ENCODE peak calls at places on chromosomes 3 and 15, in six cellular contexts. B is heart left ventricle, C is cardiac fibroblast, M is tibial nerve, K is activated B cell treated with CpG ODN at 0.5 μM for 24 hours, I is WTC11. G is an unnamed sample.

GRCh38 chr3:12503126-12503952 is 19.1 kb downstream of the TSEN2 start:
- DNase-seq in B (no peak), C (no peak), M (no peak), K (no peak), I (no peak), G (peak; percentile 71)

GRCh38 chr3:63864008-63864871 is 573 bp downstream of the ATXN7 start:
- DNase-seq in B (peak; percentile 52), C (peak; percentile 20), M (no peak), K (peak; percentile 53), I (peak; percentile 29), G (no peak)

GRCh38 chr3:9224490-9224889 is 25.0 kb downstream of the SRGAP3 start:
- DNase-seq in B (no peak), C (peak; percentile 19), M (no peak), K (no peak), I (no peak), G (no peak)

GRCh38 chr15:63107895-63108546 is 13.6 kb upstream of the LACTB start:
- DNase-seq in B (peak; percentile 34), C (peak; percentile 100), M (peak; percentile 27), K (no peak), I (no peak), G (no peak)

GRCh38 chr3:73719413-73719831 is 94.7 kb upstream of the PDZRN3 start:
- DNase-seq in B (no peak), C (peak; percentile 64), M (no peak), K (no peak), I (no peak), G (no peak)

GRCh38 chr3:165788531-165788930 is 48.7 kb downstream of the BCHE start:
- DNase-seq in B (no peak), C (no peak), M (no peak), K (no peak), I (no peak), G (no peak)

GRCh38 chr3:69746119-69746518 is 6.9 kb downstream of the MITF start:
- DNase-seq in B (no peak), C (peak; percentile 33), M (no peak), K (no peak), I (no peak), G (no peak)

GRCh38 chr3:159253860-159254259 is 452.0 kb downstream of the MFSD1 start:
- DNase-seq in B (no peak), C (no peak), M (no peak), K (no peak), I (no peak), G (no peak)

GRCh38 chr3:45929042-45929679 is 14.1 kb upstream of the CXCR6 start:
- DNase-seq in B (no peak), C (peak; percentile 36), M (no peak), K (peak; percentile 54), I (peak; percentile 60), G (no peak)

GRCh38 chr3:135885885-135886284 is 79.6 kb upstream of the PPP2R3A start:
- DNase-seq in B (no peak), C (no peak), M (no peak), K (no peak), I (no peak), G (no peak)

GRCh38 chr3:56251343-56251945 is 216.8 kb downstream of the ERC2 start:
- DNase-seq in B (no peak), C (peak; percentile 75), M (no peak), K (no peak), I (peak; percentile 25), G (no peak)

GRCh38 chr3:185851046-185851445 is 26.2 kb upstream of the IGF2BP2 start:
- DNase-seq in B (no peak), C (no peak), M (no peak), K (no peak), I (no peak), G (no peak)

GRCh38 chr15:71115567-71116351 is 488 bp downstream of the THSD4 start:
- DNase-seq in B (peak; percentile 44), C (peak; percentile 62), M (no peak), K (no peak), I (peak; percentile 53), G (no peak)
- TF ChIP-seq CTCF in B (peak; percentile 20), C (no peak), M (no peak), K (no peak), I (no peak), G (no peak)

GRCh38 chr3:118833075-118833474 is 201.6 kb downstream of the IGSF11 start:
- DNase-seq in B (no peak), C (no peak), M (no peak), K (no peak), I (no peak), G (no peak)

GRCh38 chr3:118828351-118828750 is 206.3 kb downstream of the IGSF11 start:
- DNase-seq in B (no peak), C (no peak), M (no peak), K (no peak), I (no peak), G (no peak)

GRCh38 chr3:118823626-118824025 is 211.0 kb downstream of the IGSF11 start:
- DNase-seq in B (no peak), C (no peak), M (no peak), K (no peak), I (no peak), G (no peak)

GRCh38 chr3:118827446-118827845 is 207.2 kb downstream of the IGSF11 start:
- DNase-seq in B (no peak), C (no peak), M (no peak), K (no peak), I (no peak), G (no peak)
- TF ChIP-seq CTCF in B (no peak), C (no peak), M (no peak), K (no peak), I (no peak), G (no peak)

DNA sequence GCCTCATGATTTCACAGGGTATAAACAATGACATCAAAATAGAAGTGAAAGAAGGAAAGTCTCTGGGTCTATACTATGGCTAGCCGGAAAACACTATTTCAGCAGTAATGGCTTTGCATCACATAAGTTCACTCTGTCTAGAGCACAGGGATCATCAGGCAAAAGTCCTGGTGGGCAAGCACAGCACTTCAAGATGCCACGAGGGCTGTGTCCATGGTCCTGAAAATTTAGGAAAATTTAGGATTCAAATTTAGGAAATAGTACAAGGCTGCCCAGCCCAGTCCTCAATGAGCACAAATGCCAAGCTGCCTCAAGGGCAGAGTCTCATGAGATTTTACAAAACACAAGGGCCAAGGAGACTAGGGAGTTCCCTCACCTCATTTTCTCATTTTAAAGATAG is 54.1 kb downstream of the RORA start:
- DNase-seq in B (no peak), C (peak; percentile 13), M (no peak), K (no peak), I (no peak), G (no peak)
- TF ChIP-seq CTCF in B (no peak), C (no peak), M (no peak), K (no peak), I (no peak), G (no peak)

DNA sequence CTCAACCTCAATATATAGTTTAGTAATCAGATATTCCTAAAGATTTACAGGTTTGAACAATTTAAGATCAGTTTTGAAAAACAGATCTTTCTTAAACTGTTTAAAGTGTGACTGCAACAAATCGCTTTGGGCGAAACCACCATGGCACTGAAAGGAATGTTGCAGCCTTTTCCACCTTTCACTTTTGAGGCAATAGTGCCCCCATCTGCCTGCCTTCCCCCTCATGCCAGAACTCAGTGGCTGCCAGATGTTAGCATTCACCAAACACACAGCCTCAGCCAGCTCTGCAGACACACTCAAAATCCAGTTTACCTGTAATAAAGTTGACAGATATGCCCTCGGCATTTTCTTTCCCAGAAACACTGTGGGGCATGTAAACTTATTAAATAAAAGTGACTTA is 3.3 kb downstream of the LYSMD4 start:
- DNase-seq in B (peak; percentile 55), C (peak; percentile 76), M (no peak), K (no peak), I (peak; percentile 52), G (no peak)
- TF ChIP-seq CTCF in B (peak; percentile 62), C (peak; percentile 33), M (peak; percentile 31), K (no peak), I (no peak), G (no peak)

GRCh38 chr15:78076231-78077052 is 1.1 kb downstream of the TBC1D2B start:
- DNase-seq in B (no peak), C (no peak), M (no peak), K (no peak), I (no peak), G (no peak)
- TF ChIP-seq CTCF in B (no peak), C (peak; percentile 20), M (peak; percentile 28), K (no peak), I (no peak), G (no peak)

GRCh38 chr3:192188218-192188835 is 539.0 kb downstream of the FGF12 start:
- DNase-seq in B (peak; percentile 29), C (peak; percentile 57), M (no peak), K (no peak), I (peak; percentile 77), G (no peak)
- TF ChIP-seq CTCF in B (peak; percentile 47), C (peak; percentile 51), M (no peak), K (no peak), I (peak; percentile 74), G (peak; percentile 72)

GRCh38 chr15:52569244-52569585 is 385 bp upstream of the ARPP19 start:
- DNase-seq in B (no peak), C (no peak), M (no peak), K (no peak), I (no peak), G (no peak)

GRCh38 chr15:52567886-52568568 is 803 bp downstream of the ARPP19 start:
- DNase-seq in B (no peak), C (peak; percentile 8), M (no peak), K (no peak), I (peak; percentile 29), G (no peak)

GRCh38 chr15:52563499-52564060 is 5.2 kb downstream of the ARPP19 start:
- DNase-seq in B (no peak), C (no peak), M (no peak), K (no peak), I (no peak), G (no peak)

GRCh38 chr15:52566889-52567288 is 1.9 kb downstream of the ARPP19 start:
- DNase-seq in B (no peak), C (no peak), M (no peak), K (no peak), I (no peak), G (no peak)

DNA sequence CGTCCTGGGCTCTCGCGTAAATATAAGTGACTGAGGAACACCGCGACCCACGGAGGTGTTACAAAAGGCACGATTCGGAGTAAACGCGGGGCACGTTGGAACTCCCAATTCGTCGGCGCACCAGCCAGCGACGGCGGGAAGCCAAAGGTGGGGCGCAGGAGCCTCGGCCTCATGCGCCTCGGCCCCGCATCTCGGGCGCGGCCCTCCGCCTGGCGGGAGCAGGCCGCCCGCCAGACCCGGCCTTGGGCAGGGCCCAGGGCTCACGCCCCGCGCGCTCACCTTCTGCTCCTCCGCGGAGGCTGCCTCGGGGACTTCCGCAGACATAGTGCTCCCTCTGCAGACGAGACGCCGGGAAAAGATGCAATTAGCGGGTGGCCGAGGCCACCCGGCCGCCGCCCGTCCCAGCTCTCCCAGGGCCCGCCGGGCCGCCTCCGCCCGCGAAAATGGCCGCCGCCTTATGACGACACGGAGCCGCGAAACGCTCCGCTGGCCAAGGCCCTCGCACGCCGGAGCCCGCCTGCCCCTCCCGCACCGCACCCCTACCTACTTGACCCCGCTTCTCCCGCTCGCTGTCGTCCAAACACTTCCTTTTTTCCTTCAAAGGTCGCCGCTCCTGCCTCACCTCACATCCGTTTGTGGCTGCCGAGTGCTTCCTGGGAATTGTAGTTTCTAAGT is at the start of gene ARPP19:
- DNase-seq in B (peak; percentile 89), C (peak; percentile 89), M (peak; percentile 72), K (peak; percentile 82), I (peak; percentile 95), G (peak; percentile 80)
- TF ChIP-seq CTCF in B (peak; percentile 25), C (no peak), M (no peak), K (no peak), I (no peak), G (peak; percentile 14)